ENCODE peak calls at places on chromosomes 7 and 10, in eight cellular contexts. F is HepG2, Q is A549, W is Panc1, O is GM23338, X is K562, B is HCT116, I is SK-N-SH. S is an unnamed sample.

GRCh38 chr7:29915481-29916215 is 74.0 kb downstream of the SCRN1 start:
- DNase-seq in F (no peak), O (no peak), I (no peak), Q (no peak), B (no peak), X (no peak), W (no peak), S (no peak)

GRCh38 chr10:84329094-84329611 is 764 bp downstream of the CCSER2 start:
- DNase-seq in O (peak; percentile 60), Q (peak; percentile 47), B (no peak), F (peak; percentile 47), I (peak; percentile 40), X (peak; percentile 30), W (no peak), S (no peak)

GRCh38 chr7:46247622-46248181 is 326.6 kb upstream of the IGFBP3 start:
- DNase-seq in F (no peak), Q (no peak), I (no peak), B (no peak), X (no peak), W (no peak), O (no peak), S (no peak)

GRCh38 chr10:3046941-3047621 is 20.3 kb upstream of the PFKP start:
- DNase-seq in O (no peak), W (no peak), I (no peak), Q (no peak), B (no peak), X (no peak), F (no peak), S (no peak)

GRCh38 chr10:59212399-59212798 is 36.0 kb downstream of the PHYHIPL start:
- DNase-seq in Q (no peak), W (no peak), B (no peak), X (no peak), F (no peak), I (no peak), O (no peak), S (no peak)

GRCh38 chr7:112630565-112630964 is 149.8 kb downstream of the LSMEM1 start:
- DNase-seq in X (no peak), W (peak; percentile 25), I (no peak), F (no peak), Q (peak; percentile 6), O (no peak), B (no peak), S (no peak)

GRCh38 chr7:21771906-21772610 is 173.6 kb downstream of the CDCA7L start:
- DNase-seq in O (peak; percentile 80), I (no peak), F (no peak), Q (no peak), B (no peak), W (no peak), X (peak; percentile 8), S (no peak)

GRCh38 chr7:55569797-55570196 is 2.5 kb downstream of the VOPP1 start:
- DNase-seq in B (no peak), O (no peak), W (no peak), X (no peak), F (no peak), Q (no peak), I (no peak), S (no peak)

GRCh38 chr7:47882635-47883034 is 65.6 kb downstream of the PKD1L1 start:
- DNase-seq in F (no peak), B (no peak), X (no peak), O (no peak), I (no peak), Q (no peak), W (no peak), S (no peak)

GRCh38 chr7:7157177-7157886 is 25.0 kb upstream of the C1GALT1 start:
- DNase-seq in Q (no peak), I (no peak), W (no peak), O (no peak), F (no peak), X (peak; percentile 17), B (no peak), S (peak; percentile 70)

GRCh38 chr10:6119962-6120361 is 31.1 kb downstream of the RBM17 start:
- DNase-seq in W (no peak), B (no peak), O (no peak), I (no peak), Q (no peak), F (no peak), X (no peak), S (no peak)

GRCh38 chr7:108222236-108222892 is 92.2 kb upstream of the LAMB4 start:
- DNase-seq in F (peak; percentile 14), W (no peak), Q (peak; percentile 54), X (no peak), O (peak; percentile 57), I (no peak), B (no peak), S (no peak)

GRCh38 chr10:22666287-22667092 is 47.9 kb downstream of the PIP4K2A start:
- DNase-seq in O (no peak), W (no peak), B (no peak), I (no peak), Q (no peak), X (peak; percentile 25), F (peak; percentile 18), S (peak; percentile 61)

GRCh38 chr10:101388671-101389276 is 34.8 kb downstream of the BTRC start:
- DNase-seq in I (no peak), O (no peak), X (no peak), B (no peak), Q (peak; percentile 13), F (no peak), W (no peak), S (no peak)

GRCh38 chr10:52322941-52323340 is 8.9 kb downstream of the DKK1 start:
- DNase-seq in I (no peak), X (no peak), O (no peak), F (no peak), W (no peak), Q (no peak), B (no peak), S (no peak)
- TF ChIP-seq REST in I (no peak), X (no peak), O (no peak), F (no peak), W (no peak), Q (no peak), B (no peak), S (no peak)

GRCh38 chr10:30813872-30814471 is 184.4 kb upstream of the LYZL2 start:
- DNase-seq in Q (no peak), I (no peak), F (no peak), B (no peak), O (no peak), W (no peak), X (no peak), S (no peak)
- TF ChIP-seq REST in Q (no peak), I (no peak), F (no peak), B (no peak), O (no peak), W (no peak), X (no peak), S (no peak)

GRCh38 chr7:149683191-149683590 is 90.2 kb downstream of the ZNF467 start:
- DNase-seq in F (no peak), O (no peak), W (no peak), Q (no peak), I (no peak), X (no peak), B (no peak), S (no peak)

GRCh38 chr7:149683898-149684297 is 89.5 kb downstream of the ZNF467 start:
- DNase-seq in I (no peak), X (no peak), B (no peak), F (no peak), O (no peak), Q (no peak), W (no peak), S (no peak)

GRCh38 chr7:149686449-149686848 is 86.9 kb downstream of the ZNF467 start:
- DNase-seq in X (no peak), F (no peak), B (no peak), I (no peak), W (no peak), Q (no peak), O (no peak), S (no peak)

GRCh38 chr7:149685455-149685854 is 87.9 kb downstream of the ZNF467 start:
- DNase-seq in X (no peak), Q (peak; percentile 11), W (no peak), B (no peak), F (no peak), I (no peak), O (no peak), S (no peak)

DNA sequence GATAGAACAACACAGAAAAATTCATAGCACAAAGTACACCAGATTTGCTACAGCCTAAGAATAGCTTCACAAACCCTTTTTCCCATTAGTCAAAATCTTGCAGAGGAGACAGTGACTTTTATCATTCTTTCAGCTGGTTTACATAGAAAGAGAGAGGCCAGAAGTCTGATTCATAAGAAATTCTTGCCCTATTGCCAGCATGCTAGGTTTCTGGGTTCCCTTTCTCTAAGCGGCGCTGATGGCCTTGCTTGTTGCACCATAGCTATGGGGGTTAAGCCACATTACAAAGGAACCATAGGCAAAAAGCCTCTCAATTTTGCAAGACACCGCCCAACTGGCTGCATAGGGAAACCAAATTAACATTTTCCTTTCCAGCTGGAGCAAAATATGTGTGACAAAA is 87.4 kb downstream of the ZNF467 start:
- DNase-seq in O (no peak), F (no peak), X (no peak), I (no peak), W (no peak), Q (no peak), B (no peak), S (peak; percentile 64)
- TF ChIP-seq REST in O (no peak), F (no peak), X (no peak), I (no peak), W (no peak), Q (no peak), B (no peak), S (no peak)

GRCh38 chr10:103449208-103450144 is 2.7 kb downstream of the CALHM2 start:
- DNase-seq in X (no peak), O (no peak), B (no peak), Q (no peak), W (no peak), F (no peak), I (no peak), S (no peak)

GRCh38 chr10:103451871-103452713 is at the start of gene CALHM2:
- DNase-seq in X (no peak), I (peak; percentile 82), Q (peak; percentile 31), W (no peak), F (peak; percentile 13), B (no peak), O (peak; percentile 75), S (peak; percentile 70)

GRCh38 chr10:103452714-103453230 is 602 bp upstream of the CALHM2 start:
- DNase-seq in W (no peak), X (no peak), F (no peak), O (no peak), I (no peak), B (no peak), Q (no peak), S (no peak)

GRCh38 chr10:103450201-103450695 is 1.9 kb downstream of the CALHM2 start:
- DNase-seq in X (no peak), F (no peak), I (no peak), O (no peak), W (no peak), Q (no peak), B (no peak), S (no peak)

GRCh38 chr10:103451091-103451801 is 924 bp downstream of the CALHM2 start:
- DNase-seq in W (no peak), B (peak; percentile 73), I (peak; percentile 85), O (no peak), Q (peak; percentile 25), F (no peak), X (peak; percentile 34), S (peak; percentile 61)
- TF ChIP-seq REST in W (no peak), B (no peak), I (no peak), O (no peak), Q (no peak), F (no peak), X (no peak), S (no peak)

S was measured in HL-60.